ENCODE peak calls at places on chromosome 9, in seven cellular contexts. G is tibial nerve, I is heart left ventricle, H is spleen, U is A549, C is body of pancreas, R is IMR-90. E is an unnamed sample.

GRCh38 chr9:128390813-128391711 is 19.9 kb downstream of the URM1 start:
- DNase-seq in C (no peak), U (no peak), R (no peak), G (no peak), I (no peak), H (no peak), E (no peak)

GRCh38 chr9:116115731-116116353 is 37.7 kb upstream of the PAPPA start:
- DNase-seq in H (no peak), U (no peak), G (no peak), C (no peak), I (no peak), R (peak; percentile 78), E (no peak)

GRCh38 chr9:70789086-70789485 is 332.3 kb downstream of the TRPM3 start:
- DNase-seq in C (no peak), U (no peak), G (no peak), R (no peak), H (no peak), I (no peak), E (no peak)

GRCh38 chr9:134474656-134475050 is 148.4 kb downstream of the RXRA start:
- DNase-seq in R (no peak), C (no peak), U (no peak), I (peak; percentile 38), H (no peak), G (no peak), E (no peak)

GRCh38 chr9:120434532-120434931 is 145.4 kb downstream of the CDK5RAP2 start:
- DNase-seq in R (peak; percentile 93), U (no peak), G (peak; percentile 39), I (peak; percentile 63), H (no peak), C (no peak), E (no peak)

GRCh38 chr9:120436937-120437592 is 142.9 kb downstream of the CDK5RAP2 start:
- DNase-seq in R (no peak), C (no peak), I (peak; percentile 68), G (peak; percentile 10), U (no peak), H (peak; percentile 92), E (peak; percentile 32)

GRCh38 chr9:21450733-21451394 is 10.6 kb downstream of the IFNA1 start:
- DNase-seq in U (peak; percentile 9), C (no peak), I (no peak), R (peak; percentile 55), H (no peak), G (no peak), E (no peak)

GRCh38 chr9:108045851-108046250 is 556.3 kb upstream of the KLF4 start:
- DNase-seq in C (no peak), R (no peak), H (no peak), I (no peak), U (no peak), G (no peak), E (no peak)

GRCh38 chr9:73810585-73811215 is 659.0 kb downstream of the ANXA1 start:
- DNase-seq in U (no peak), C (no peak), G (no peak), R (no peak), I (no peak), H (no peak), E (no peak)

GRCh38 chr9:86965627-86966395 is 18.5 kb upstream of the GAS1 start:
- DNase-seq in C (no peak), R (peak; percentile 40), U (no peak), G (no peak), H (no peak), I (no peak), E (no peak)

GRCh38 chr9:135302329-135303279 is 177.0 kb upstream of the PPP1R26 start:
- DNase-seq in G (no peak), I (no peak), H (peak; percentile 60), U (no peak), R (no peak), C (no peak), E (no peak)

GRCh38 chr9:112570731-112571167 is 84.1 kb downstream of the KIAA1958 start:
- DNase-seq in U (no peak), H (no peak), I (no peak), G (no peak), C (peak; percentile 69), R (no peak), E (no peak)

GRCh38 chr9:110452227-110452801 is 114.7 kb upstream of the TXNDC8 start:
- DNase-seq in R (peak; percentile 15), I (no peak), C (no peak), G (no peak), H (no peak), U (peak; percentile 11), E (no peak)

GRCh38 chr9:104071589-104071988 is 22.5 kb upstream of the SMC2 start:
- DNase-seq in R (no peak), C (no peak), I (no peak), U (no peak), H (no peak), G (no peak), E (peak; percentile 7)

GRCh38 chr9:20732118-20732517 is 48.1 kb downstream of the FOCAD start:
- DNase-seq in I (no peak), C (no peak), H (no peak), U (peak; percentile 89), R (peak; percentile 51), G (no peak), E (no peak)

GRCh38 chr9:109765278-109765677 is 14.7 kb upstream of the PALM2AKAP2 start:
- DNase-seq in I (no peak), H (no peak), C (no peak), U (no peak), G (no peak), R (no peak), E (no peak)

GRCh38 chr9:123550797-123551196 is 194.8 kb downstream of the CRB2 start:
- DNase-seq in G (no peak), C (no peak), U (no peak), H (no peak), R (no peak), I (no peak), E (no peak)

GRCh38 chr9:78539904-78540303 is 243.0 kb downstream of the PSAT1 start:
- DNase-seq in U (peak; percentile 74), C (no peak), I (no peak), H (no peak), G (no peak), R (peak; percentile 77), E (no peak)

GRCh38 chr9:114799925-114800324 is 5.9 kb downstream of the TNFSF15 start:
- DNase-seq in R (no peak), C (no peak), G (no peak), H (no peak), I (no peak), U (no peak), E (no peak)

GRCh38 chr9:13386324-13386723 is 106.8 kb upstream of the MPDZ start:
- DNase-seq in U (no peak), R (no peak), C (no peak), G (no peak), H (no peak), I (no peak), E (no peak)

GRCh38 chr9:109224751-109225150 is 57.7 kb upstream of the FRRS1L start:
- DNase-seq in R (no peak), C (no peak), I (no peak), U (no peak), G (no peak), H (no peak), E (no peak)

GRCh38 chr9:87119328-87119881 is 172.1 kb upstream of the GAS1 start:
- DNase-seq in G (no peak), H (no peak), U (no peak), R (peak; percentile 84), I (no peak), C (peak; percentile 75), E (no peak)

GRCh38 chr9:121322037-121322736 is 47.9 kb downstream of the STOM start:
- DNase-seq in I (no peak), C (no peak), G (no peak), R (peak; percentile 98), H (no peak), U (peak; percentile 94), E (peak; percentile 33)

GRCh38 chr9:135105938-135106491 is 18.5 kb downstream of the OLFM1 start:
- DNase-seq in C (no peak), U (no peak), G (no peak), R (no peak), H (no peak), I (peak; percentile 65), E (no peak)

GRCh38 chr9:13143281-13143680 is 136.2 kb downstream of the MPDZ start:
- DNase-seq in H (no peak), G (no peak), C (no peak), R (no peak), I (no peak), U (no peak), E (no peak)

DNA sequence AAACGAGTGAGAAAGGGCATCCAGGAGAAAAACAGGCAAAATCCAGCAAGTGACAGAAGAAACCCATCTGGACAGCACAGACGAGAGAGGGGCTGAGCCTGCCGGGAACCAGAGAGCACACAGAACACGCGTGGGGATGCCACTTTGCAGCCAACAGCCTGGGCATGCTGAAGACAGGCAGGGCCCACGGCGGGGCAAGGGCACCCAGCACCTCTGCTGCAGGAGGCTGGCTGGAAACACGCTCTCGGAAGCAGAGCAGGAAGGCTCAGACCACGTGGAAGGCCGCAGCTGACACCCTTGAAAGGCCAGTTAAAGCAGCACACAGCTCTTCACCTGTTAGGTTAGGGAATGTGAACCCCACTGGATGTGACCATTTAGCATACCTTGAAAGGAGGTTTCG is 76.1 kb downstream of the SECISBP2 start:
- DNase-seq in G (no peak), I (peak; percentile 51), C (no peak), U (no peak), R (no peak), H (no peak), E (no peak)
- TF ChIP-seq POLR2A in G (no peak), I (no peak), C (no peak), U (no peak), R (no peak), H (no peak), E (no peak)

GRCh38 chr9:94649100-94649855 is 10.0 kb upstream of the FBP1 start:
- DNase-seq in G (peak; percentile 25), I (no peak), R (peak; percentile 28), H (no peak), U (peak; percentile 55), C (no peak), E (no peak)
- TF ChIP-seq POLR2A in G (no peak), I (no peak), R (no peak), H (no peak), U (no peak), C (no peak), E (no peak)

DNA sequence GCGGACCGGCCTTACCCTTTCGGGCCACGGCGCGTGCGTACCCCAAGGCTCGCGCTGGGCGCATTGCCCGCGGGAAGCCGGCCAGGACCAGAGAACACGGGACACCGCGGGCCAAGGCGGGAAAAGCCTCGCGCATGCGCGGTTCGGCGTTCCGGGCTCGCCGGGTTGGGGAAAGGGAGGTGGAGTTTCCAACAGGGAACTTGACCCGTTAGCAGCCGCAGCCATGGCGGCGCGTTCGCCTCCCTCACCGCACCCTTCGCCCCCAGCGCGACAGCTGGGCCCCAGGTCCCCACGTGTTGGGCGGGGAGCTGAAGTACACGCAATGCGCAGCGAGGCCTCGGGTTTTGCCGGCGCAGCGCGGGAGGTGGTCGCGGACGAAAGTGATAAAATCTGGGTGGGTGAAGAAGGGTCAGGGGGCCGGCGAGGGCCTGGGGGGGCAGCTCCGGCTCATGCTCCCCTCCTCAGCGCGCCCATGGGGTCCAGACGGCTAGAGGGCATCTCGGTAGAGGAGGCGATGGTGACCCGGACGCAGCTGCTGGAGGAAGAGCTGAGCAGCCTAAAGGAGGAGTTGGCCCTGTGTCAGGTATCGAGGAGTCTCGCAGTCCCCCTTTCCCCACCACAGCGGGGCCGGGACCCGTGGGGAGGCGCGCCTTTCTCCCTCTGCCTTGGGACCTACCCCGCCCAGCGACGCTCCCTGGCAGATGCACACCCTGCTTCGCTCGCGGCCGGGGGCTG is at the start of gene CNTLN:
- DNase-seq in H (peak; percentile 92), R (peak; percentile 85), U (peak; percentile 93), I (peak; percentile 99), G (peak; percentile 92), C (peak; percentile 97), E (peak; percentile 93)
- TF ChIP-seq POLR2A in H (no peak), R (peak; percentile 22), U (peak; percentile 95), I (no peak), G (peak; percentile 71), C (peak; percentile 70), E (peak; percentile 90)

GRCh38 chr9:125189361-125190289 is at the start of gene PPP6C:
- DNase-seq in H (peak; percentile 99), C (peak; percentile 97), U (peak; percentile 97), G (peak; percentile 90), R (peak; percentile 95), I (peak; percentile 98), E (peak; percentile 98)
- TF ChIP-seq POLR2A in H (peak; percentile 66), C (peak; percentile 85), U (peak; percentile 74), G (peak; percentile 84), R (peak; percentile 78), I (peak; percentile 8), E (peak; percentile 85)

E was measured in erythroblast.